ENCODE peak calls at places on chromosomes 11 and 22, in ten cellular contexts. M, A, T, L, J, Y, W, N, V and E are unnamed samples.

GRCh38 chr22:20031732-20032406 is 11.0 kb downstream of the TANGO2 start:
- DNase-seq in M (no peak), A (no peak), T (no peak), L (no peak), J (no peak), Y (no peak), W (no peak), N (no peak), V (no peak), E (no peak)

GRCh38 chr11:74636633-74637184 is 44.3 kb downstream of the POLD3 start:
- DNase-seq in M (peak; percentile 95), A (no peak), T (no peak), L (no peak), J (no peak), Y (no peak), W (no peak), N (no peak), V (peak; percentile 75), E (peak; percentile 74)

GRCh38 chr22:43481528-43482309 is 69.9 kb downstream of the MPPED1 start:
- DNase-seq in M (no peak), A (no peak), T (no peak), L (no peak), J (no peak), Y (peak; percentile 26), W (no peak), N (no peak), V (no peak), E (no peak)

GRCh38 chr22:37971475-37972434 is 12.6 kb downstream of the SOX10 start:
- DNase-seq in M (no peak), A (no peak), T (no peak), L (no peak), J (no peak), Y (peak; percentile 46), W (no peak), N (no peak), V (no peak), E (no peak)

GRCh38 chr11:34266090-34266912 is 91.5 kb downstream of the ABTB2 start:
- DNase-seq in M (peak; percentile 95), A (peak; percentile 75), T (peak; percentile 46), L (no peak), J (no peak), Y (no peak), W (no peak), N (no peak), V (peak; percentile 82), E (peak; percentile 84)

GRCh38 chr11:36402568-36403181 is 106.6 kb downstream of the PRR5L start:
- DNase-seq in M (no peak), A (no peak), T (no peak), L (no peak), J (no peak), Y (no peak), W (no peak), N (no peak), V (no peak), E (no peak)

GRCh38 chr11:119734788-119735187 is 5.8 kb upstream of the NECTIN1 start:
- DNase-seq in M (no peak), A (no peak), T (no peak), L (no peak), J (no peak), Y (peak; percentile 16), W (no peak), N (no peak), V (no peak), E (no peak)

GRCh38 chr11:110752890-110753289 is 40.7 kb upstream of the ARHGAP20 start:
- DNase-seq in M (no peak), A (no peak), T (no peak), L (no peak), J (no peak), Y (no peak), W (no peak), N (no peak), V (no peak), E (no peak)

GRCh38 chr11:77019976-77020591 is 14.1 kb upstream of the B3GNT6 start:
- DNase-seq in M (peak; percentile 61), A (no peak), T (no peak), L (no peak), J (no peak), Y (no peak), W (no peak), N (no peak), V (no peak), E (no peak)

GRCh38 chr11:114208371-114208770 is 87.8 kb upstream of the NNMT start:
- DNase-seq in M (no peak), A (peak; percentile 7), T (no peak), L (no peak), J (no peak), Y (no peak), W (no peak), N (no peak), V (no peak), E (no peak)

GRCh38 chr11:35107866-35108265 is 31.1 kb upstream of the CD44 start:
- DNase-seq in M (no peak), A (no peak), T (no peak), L (no peak), J (no peak), Y (no peak), W (no peak), N (no peak), V (no peak), E (no peak)

GRCh38 chr22:28952857-28953256 is 69.5 kb downstream of the ZNRF3 start:
- DNase-seq in M (peak; percentile 80), A (no peak), T (no peak), L (no peak), J (no peak), Y (no peak), W (no peak), N (no peak), V (peak; percentile 13), E (peak; percentile 37)

GRCh38 chr22:41512421-41513194 is 31.7 kb downstream of the POLR3H start:
- DNase-seq in M (peak; percentile 70), A (peak; percentile 44), T (no peak), L (no peak), J (no peak), Y (no peak), W (no peak), N (no peak), V (no peak), E (no peak)

GRCh38 chr22:37229012-37229804 is 14.9 kb downstream of the RAC2 start:
- DNase-seq in M (peak; percentile 87), A (peak; percentile 82), T (no peak), L (no peak), J (no peak), Y (no peak), W (no peak), N (no peak), V (peak; percentile 38), E (peak; percentile 61)

GRCh38 chr11:62726156-62727006 is 876 bp downstream of the HNRNPUL2 start:
- DNase-seq in M (no peak), A (no peak), T (peak; percentile 70), L (peak; percentile 50), J (peak; percentile 46), Y (peak; percentile 64), W (no peak), N (no peak), V (no peak), E (no peak)

GRCh38 chr11:125932301-125932700 is 13.5 kb upstream of the VSIG10L2 start:
- DNase-seq in M (no peak), A (no peak), T (no peak), L (no peak), J (no peak), Y (no peak), W (no peak), N (no peak), V (no peak), E (no peak)

GRCh38 chr11:65036931-65037330 is 4.1 kb upstream of the SAC3D1 start:
- DNase-seq in M (no peak), A (no peak), T (no peak), L (peak; percentile 76), J (no peak), Y (no peak), W (no peak), N (no peak), V (no peak), E (no peak)

GRCh38 chr11:7072401-7073028 is 16.3 kb upstream of the RBMXL2 start:
- DNase-seq in M (no peak), A (no peak), T (no peak), L (no peak), J (no peak), Y (no peak), W (no peak), N (no peak), V (no peak), E (no peak)

GRCh38 chr11:639324-639977 is 2.4 kb downstream of the DRD4 start:
- DNase-seq in M (no peak), A (no peak), T (no peak), L (no peak), J (no peak), Y (no peak), W (no peak), N (no peak), V (no peak), E (no peak)

GRCh38 chr11:92180664-92181251 is 43.9 kb upstream of the FAT3 start:
- DNase-seq in M (peak; percentile 47), A (no peak), T (no peak), L (no peak), J (no peak), Y (no peak), W (no peak), N (no peak), V (peak; percentile 40), E (no peak)

GRCh38 chr11:8757533-8757932 is 74.9 kb downstream of the RPL27A start:
- DNase-seq in M (no peak), A (peak; percentile 4), T (no peak), L (no peak), J (no peak), Y (no peak), W (no peak), N (no peak), V (no peak), E (no peak)

GRCh38 chr22:50674606-50675552 is 2.3 kb downstream of the SHANK3 start:
- DNase-seq in M (no peak), A (peak; percentile 19), T (peak; percentile 69), L (no peak), J (no peak), Y (peak; percentile 62), W (no peak), N (no peak), V (no peak), E (no peak)

GRCh38 chr22:39920134-39920743 is 19.4 kb downstream of the GRAP2 start:
- DNase-seq in M (no peak), A (no peak), T (no peak), L (no peak), J (no peak), Y (no peak), W (peak; percentile 48), N (no peak), V (no peak), E (no peak)

GRCh38 chr11:3614742-3615171 is 27.0 kb downstream of the ART5 start:
- DNase-seq in M (no peak), A (no peak), T (peak; percentile 51), L (no peak), J (no peak), Y (no peak), W (peak; percentile 12), N (no peak), V (no peak), E (no peak)

GRCh38 chr11:72642815-72643511 is 31.3 kb downstream of the PDE2A start:
- DNase-seq in M (peak; percentile 11), A (peak; percentile 61), T (no peak), L (peak; percentile 63), J (peak; percentile 46), Y (peak; percentile 87), W (peak; percentile 50), N (peak; percentile 11), V (no peak), E (no peak)

GRCh38 chr11:61022311-61023085 is 51.0 kb downstream of the CD6 start:
- DNase-seq in M (no peak), A (no peak), T (no peak), L (no peak), J (no peak), Y (peak; percentile 19), W (peak; percentile 38), N (no peak), V (no peak), E (no peak)

GRCh38 chr22:31947296-31947695 is 3.0 kb downstream of the YWHAH start:
- DNase-seq in M (no peak), A (no peak), T (no peak), L (no peak), J (no peak), Y (peak; percentile 58), W (peak; percentile 28), N (no peak), V (no peak), E (no peak)

GRCh38 chr22:40256501-40256900 is 78.8 kb downstream of the TNRC6B start:
- DNase-seq in M (no peak), A (no peak), T (no peak), L (no peak), J (no peak), Y (no peak), W (no peak), N (no peak), V (no peak), E (no peak)